ENCODE peak calls at places on chromosomes 4 and X, in nine cellular contexts. One of them, this sample, is unnamed.

GRCh38 chrX:105483011-105483410 is 262.5 kb upstream of the TEX13A start:
- DNase-seq in breast epithelium: no peak
- DNase-seq in thyroid gland: no peak
- DNase-seq in GM12892: no peak
- DNase-seq in lower leg skin: no peak
- DNase-seq in K562: no peak
- DNase-seq in A549: no peak
- DNase-seq in heart left ventricle: no peak
- DNase-seq in GM12878: no peak
- DNase-seq in this sample: no peak

GRCh38 chrX:44748014-44748413 is 95.8 kb upstream of the DUSP21 start:
- DNase-seq in A549: peak
- DNase-seq in GM12892: no peak
- DNase-seq in GM12878: no peak
- DNase-seq in breast epithelium: no peak
- DNase-seq in K562: peak
- DNase-seq in thyroid gland: no peak
- DNase-seq in lower leg skin: no peak
- DNase-seq in heart left ventricle: no peak
- DNase-seq in this sample: no peak

GRCh38 chr4:145898926-145899531 is 39.6 kb downstream of the ZNF827 start:
- DNase-seq in GM12892: no peak
- DNase-seq in lower leg skin: no peak
- DNase-seq in K562: no peak
- DNase-seq in heart left ventricle: no peak
- DNase-seq in GM12878: no peak
- DNase-seq in breast epithelium: no peak
- DNase-seq in A549: no peak
- DNase-seq in thyroid gland: no peak
- DNase-seq in this sample: no peak

GRCh38 chrX:41142130-41142529 is 56.9 kb downstream of the USP9X start:
- DNase-seq in thyroid gland: no peak
- DNase-seq in GM12892: no peak
- DNase-seq in heart left ventricle: no peak
- DNase-seq in GM12878: no peak
- DNase-seq in K562: no peak
- DNase-seq in breast epithelium: no peak
- DNase-seq in A549: no peak
- DNase-seq in lower leg skin: no peak
- DNase-seq in this sample: no peak

GRCh38 chr4:186650401-186651180 is 73.1 kb downstream of the FAT1 start:
- DNase-seq in GM12892: no peak
- DNase-seq in breast epithelium: no peak
- DNase-seq in heart left ventricle: no peak
- DNase-seq in lower leg skin: no peak
- DNase-seq in K562: no peak
- DNase-seq in thyroid gland: no peak
- DNase-seq in A549: no peak
- DNase-seq in GM12878: no peak
- DNase-seq in this sample: no peak

GRCh38 chr4:121034010-121034409 is 38.3 kb downstream of the NDNF start:
- DNase-seq in breast epithelium: no peak
- DNase-seq in A549: no peak
- DNase-seq in lower leg skin: no peak
- DNase-seq in K562: no peak
- DNase-seq in GM12878: no peak
- DNase-seq in thyroid gland: peak
- DNase-seq in heart left ventricle: peak
- DNase-seq in GM12892: no peak
- DNase-seq in this sample: no peak

GRCh38 chrX:123905334-123905733 is 45.5 kb downstream of the XIAP start:
- DNase-seq in heart left ventricle: no peak
- DNase-seq in lower leg skin: no peak
- DNase-seq in A549: no peak
- DNase-seq in K562: no peak
- DNase-seq in GM12892: no peak
- DNase-seq in GM12878: no peak
- DNase-seq in breast epithelium: no peak
- DNase-seq in thyroid gland: no peak
- DNase-seq in this sample: no peak

GRCh38 chrX:40685352-40685918 is 38.1 kb upstream of the CXorf38 start:
- DNase-seq in heart left ventricle: no peak
- DNase-seq in lower leg skin: no peak
- DNase-seq in thyroid gland: no peak
- DNase-seq in GM12878: no peak
- DNase-seq in A549: no peak
- DNase-seq in K562: no peak
- DNase-seq in GM12892: no peak
- DNase-seq in breast epithelium: no peak
- DNase-seq in this sample: no peak

DNA sequence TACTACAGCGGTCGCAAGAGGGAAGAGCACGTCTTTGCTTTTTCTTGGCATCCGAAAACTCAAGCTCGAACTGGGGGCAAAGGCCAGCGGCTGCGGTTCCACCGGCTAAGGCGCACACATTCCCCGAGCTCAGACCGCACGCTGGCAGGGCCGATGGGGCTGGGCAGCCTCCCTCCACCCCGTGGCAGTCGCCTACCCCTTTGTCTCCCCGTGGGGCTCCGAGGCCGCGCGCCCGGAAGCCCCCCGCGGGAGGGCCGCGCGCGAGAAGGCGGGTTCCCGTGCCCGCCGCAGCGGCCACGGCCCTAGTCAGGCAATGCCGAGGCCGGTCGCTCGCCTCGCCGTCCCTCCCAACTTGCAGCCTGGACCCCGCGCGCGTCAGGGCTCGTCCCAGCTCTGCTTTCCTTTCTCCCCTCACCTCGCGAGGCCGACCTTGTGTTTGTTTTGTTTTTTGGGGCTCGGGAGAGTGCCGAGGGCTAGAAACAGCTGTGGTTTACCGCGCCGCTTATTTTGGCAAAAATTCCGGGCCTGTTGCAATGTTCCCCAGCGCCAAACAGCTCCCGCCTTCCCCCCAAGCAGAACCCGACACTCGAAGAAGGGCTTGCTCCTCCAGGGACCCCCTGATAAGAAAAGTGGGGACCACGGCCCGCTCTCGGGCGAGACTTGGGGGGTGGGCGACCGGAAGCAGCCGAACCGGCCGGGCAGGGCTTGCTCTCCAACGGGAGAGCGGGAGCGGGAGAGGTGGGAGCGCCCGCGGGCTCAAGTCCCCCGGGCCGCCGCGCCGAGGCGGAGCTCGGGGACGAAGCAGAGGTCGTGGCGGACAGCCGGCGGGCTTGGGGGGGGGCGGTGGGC is 553 bp upstream of the N4BP2 start:
- DNase-seq in GM12878: no peak
- DNase-seq in K562: peak
- DNase-seq in lower leg skin: peak
- DNase-seq in heart left ventricle: peak
- DNase-seq in thyroid gland: peak
- DNase-seq in A549: peak
- DNase-seq in GM12892: peak
- DNase-seq in breast epithelium: peak
- DNase-seq in this sample: peak
- TF ChIP-seq POLR2A in GM12878: peak
- TF ChIP-seq POLR2A in K562: peak
- TF ChIP-seq POLR2A in lower leg skin: no peak
- TF ChIP-seq POLR2A in heart left ventricle: no peak
- TF ChIP-seq POLR2A in thyroid gland: peak
- TF ChIP-seq POLR2A in A549: peak
- TF ChIP-seq POLR2A in GM12892: peak
- TF ChIP-seq POLR2A in breast epithelium: no peak
- TF ChIP-seq POLR2A in this sample: peak

GRCh38 chr4:142845293-142846070 is 619 bp downstream of the INPP4B start:
- DNase-seq in A549: peak
- DNase-seq in GM12892: no peak
- DNase-seq in K562: no peak
- DNase-seq in heart left ventricle: peak
- DNase-seq in thyroid gland: peak
- DNase-seq in breast epithelium: no peak
- DNase-seq in lower leg skin: no peak
- DNase-seq in GM12878: no peak
- DNase-seq in this sample: no peak

GRCh38 chr4:142850478-142850877 is 4.4 kb upstream of the INPP4B start:
- DNase-seq in K562: no peak
- DNase-seq in GM12892: no peak
- DNase-seq in heart left ventricle: no peak
- DNase-seq in A549: peak
- DNase-seq in thyroid gland: no peak
- DNase-seq in GM12878: no peak
- DNase-seq in lower leg skin: no peak
- DNase-seq in breast epithelium: no peak
- DNase-seq in this sample: no peak

GRCh38 chr4:142846729-142847606 is 867 bp upstream of the INPP4B start:
- DNase-seq in lower leg skin: peak
- DNase-seq in thyroid gland: peak
- DNase-seq in breast epithelium: peak
- DNase-seq in GM12892: no peak
- DNase-seq in A549: peak
- DNase-seq in GM12878: no peak
- DNase-seq in K562: peak
- DNase-seq in heart left ventricle: peak
- DNase-seq in this sample: no peak

GRCh38 chr4:142844782-142845181 is 1.3 kb downstream of the INPP4B start:
- DNase-seq in GM12878: no peak
- DNase-seq in breast epithelium: no peak
- DNase-seq in thyroid gland: no peak
- DNase-seq in A549: no peak
- DNase-seq in GM12892: no peak
- DNase-seq in K562: no peak
- DNase-seq in lower leg skin: no peak
- DNase-seq in heart left ventricle: no peak
- DNase-seq in this sample: no peak

DNA sequence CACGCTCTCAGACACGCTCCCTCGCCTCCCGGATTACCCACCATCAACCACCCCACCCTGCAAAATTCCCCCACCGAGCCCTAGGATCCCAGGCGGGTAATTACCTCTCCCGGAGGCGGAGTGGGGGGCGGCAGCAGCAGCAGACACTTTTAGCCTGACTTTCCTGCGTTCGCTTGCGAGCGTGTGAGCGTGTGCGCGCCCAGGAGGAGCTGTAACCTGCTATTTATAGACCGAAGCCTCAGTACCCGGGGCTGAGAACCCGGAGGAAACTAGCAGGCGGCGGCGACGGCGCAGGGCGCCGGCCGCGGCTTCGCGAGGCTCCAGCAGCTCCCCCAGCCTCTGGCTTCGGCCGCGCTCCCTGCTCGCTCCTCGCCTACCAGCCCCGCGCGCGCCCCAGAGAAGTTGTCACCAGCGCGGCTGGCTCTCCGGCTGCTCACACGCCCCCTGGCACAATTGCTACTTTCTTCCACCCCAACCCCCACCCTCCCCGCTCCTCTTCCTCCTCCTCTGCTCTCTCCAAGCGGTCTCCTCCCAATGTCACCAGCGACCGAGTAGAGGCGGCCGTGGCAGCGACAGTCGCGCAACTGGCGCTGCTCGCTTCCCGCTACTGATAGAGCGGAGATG is at the start of gene INPP4B:
- DNase-seq in K562: no peak
- DNase-seq in thyroid gland: peak
- DNase-seq in breast epithelium: no peak
- DNase-seq in lower leg skin: no peak
- DNase-seq in heart left ventricle: peak
- DNase-seq in GM12892: no peak
- DNase-seq in A549: peak
- DNase-seq in GM12878: no peak
- DNase-seq in this sample: peak
- TF ChIP-seq POLR2A in K562: no peak
- TF ChIP-seq POLR2A in thyroid gland: no peak
- TF ChIP-seq POLR2A in breast epithelium: no peak
- TF ChIP-seq POLR2A in lower leg skin: no peak
- TF ChIP-seq POLR2A in heart left ventricle: peak
- TF ChIP-seq POLR2A in GM12892: no peak
- TF ChIP-seq POLR2A in A549: no peak
- TF ChIP-seq POLR2A in GM12878: no peak
- TF ChIP-seq POLR2A in this sample: no peak

DNA sequence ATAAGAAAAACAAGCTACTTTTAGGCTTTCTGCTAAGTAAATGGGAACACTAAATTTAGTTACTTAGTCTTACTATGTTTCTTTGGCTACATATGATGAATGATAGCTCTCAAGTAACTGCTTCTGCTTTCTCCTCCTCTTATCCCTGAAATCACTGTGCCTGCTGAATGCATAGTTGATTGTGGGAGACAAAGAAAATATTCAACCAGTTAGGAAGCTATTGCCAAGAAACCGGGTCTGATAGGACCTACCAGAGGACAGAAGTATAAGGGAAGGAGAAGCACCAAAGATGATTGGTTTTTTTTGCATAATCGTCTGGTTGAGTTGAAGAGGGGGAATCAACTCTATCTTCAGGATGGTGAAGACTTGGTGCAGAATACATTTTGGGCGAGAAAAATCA is 28.0 kb upstream of the NDUFC1 start:
- DNase-seq in thyroid gland: no peak
- DNase-seq in K562: no peak
- DNase-seq in heart left ventricle: no peak
- DNase-seq in breast epithelium: no peak
- DNase-seq in GM12878: no peak
- DNase-seq in lower leg skin: no peak
- DNase-seq in A549: no peak
- DNase-seq in GM12892: no peak
- DNase-seq in this sample: no peak
- TF ChIP-seq POLR2A in thyroid gland: no peak
- TF ChIP-seq POLR2A in K562: no peak
- TF ChIP-seq POLR2A in heart left ventricle: no peak
- TF ChIP-seq POLR2A in breast epithelium: no peak
- TF ChIP-seq POLR2A in GM12878: no peak
- TF ChIP-seq POLR2A in lower leg skin: no peak
- TF ChIP-seq POLR2A in A549: no peak
- TF ChIP-seq POLR2A in GM12892: no peak
- TF ChIP-seq POLR2A in this sample: no peak

GRCh38 chr4:3255611-3256186 is 6.7 kb downstream of the MSANTD1 start:
- DNase-seq in heart left ventricle: no peak
- DNase-seq in lower leg skin: no peak
- DNase-seq in K562: no peak
- DNase-seq in GM12878: no peak
- DNase-seq in breast epithelium: no peak
- DNase-seq in GM12892: peak
- DNase-seq in A549: no peak
- DNase-seq in thyroid gland: no peak
- DNase-seq in this sample: no peak

GRCh38 chr4:3256230-3257124 is 7.5 kb downstream of the MSANTD1 start:
- DNase-seq in lower leg skin: no peak
- DNase-seq in K562: no peak
- DNase-seq in heart left ventricle: no peak
- DNase-seq in GM12878: no peak
- DNase-seq in thyroid gland: no peak
- DNase-seq in GM12892: peak
- DNase-seq in A549: no peak
- DNase-seq in breast epithelium: no peak
- DNase-seq in this sample: no peak

GRCh38 chr4:3257125-3257690 is 8.2 kb downstream of the MSANTD1 start:
- DNase-seq in breast epithelium: no peak
- DNase-seq in GM12878: no peak
- DNase-seq in thyroid gland: no peak
- DNase-seq in heart left ventricle: no peak
- DNase-seq in A549: no peak
- DNase-seq in GM12892: peak
- DNase-seq in K562: no peak
- DNase-seq in lower leg skin: no peak
- DNase-seq in this sample: no peak

GRCh38 chr4:3254302-3255131 is 5.6 kb downstream of the MSANTD1 start:
- DNase-seq in thyroid gland: no peak
- DNase-seq in GM12892: no peak
- DNase-seq in A549: no peak
- DNase-seq in K562: no peak
- DNase-seq in breast epithelium: no peak
- DNase-seq in heart left ventricle: peak
- DNase-seq in GM12878: no peak
- DNase-seq in lower leg skin: no peak
- DNase-seq in this sample: no peak

DNA sequence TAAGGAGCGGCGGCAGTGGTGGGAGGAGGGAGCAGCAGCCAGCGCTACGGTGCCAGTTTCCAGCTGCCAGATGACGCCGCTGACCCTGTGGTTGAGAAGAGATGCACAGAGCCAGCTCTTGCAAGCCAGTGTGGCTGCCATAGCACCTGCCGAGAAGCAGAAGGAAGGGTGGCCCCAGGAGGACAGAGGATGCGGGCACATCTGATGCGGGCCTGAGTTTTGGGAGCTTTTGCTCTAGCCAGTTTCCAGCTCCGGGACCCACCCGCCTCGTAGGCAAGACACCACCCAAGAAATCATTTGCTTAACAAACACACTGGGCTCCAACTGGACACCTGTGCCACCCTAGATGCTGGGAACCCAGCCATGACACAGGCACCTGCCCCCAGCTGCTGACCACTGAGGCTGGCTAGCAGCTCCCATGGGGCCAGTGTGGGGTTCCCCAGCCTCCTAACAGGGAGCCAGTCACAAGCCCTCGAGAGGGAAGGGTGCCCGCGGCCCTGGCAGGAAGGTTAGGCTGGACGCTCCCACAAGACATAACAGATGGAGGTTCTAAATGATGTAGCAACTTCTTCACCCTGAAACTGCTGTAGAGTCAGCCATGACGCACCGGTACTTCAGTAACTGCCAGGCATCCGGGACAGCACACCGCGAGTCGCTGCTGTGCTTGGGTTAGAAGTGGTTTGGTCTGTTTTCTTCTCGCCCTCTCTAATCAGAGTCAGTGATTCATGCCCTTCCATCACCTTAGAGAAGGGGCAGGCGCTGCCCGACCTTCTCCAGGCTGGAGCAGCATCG is 8.9 kb downstream of the MSANTD1 start:
- DNase-seq in GM12892: peak
- DNase-seq in lower leg skin: no peak
- DNase-seq in heart left ventricle: no peak
- DNase-seq in K562: no peak
- DNase-seq in thyroid gland: peak
- DNase-seq in GM12878: peak
- DNase-seq in A549: no peak
- DNase-seq in breast epithelium: no peak
- DNase-seq in this sample: peak
- TF ChIP-seq POLR2A in GM12892: no peak
- TF ChIP-seq POLR2A in lower leg skin: no peak
- TF ChIP-seq POLR2A in heart left ventricle: no peak
- TF ChIP-seq POLR2A in K562: no peak
- TF ChIP-seq POLR2A in thyroid gland: no peak
- TF ChIP-seq POLR2A in GM12878: no peak
- TF ChIP-seq POLR2A in A549: no peak
- TF ChIP-seq POLR2A in breast epithelium: no peak
- TF ChIP-seq POLR2A in this sample: no peak